ENCODE peak calls at places on chromosomes 11 and 22, in five cellular contexts. Z is BE2C, N is lower lobe of right lung, O is neuronal stem cell, D is MM.1S. R is an unnamed sample. For H3K27me3, the result is how much of the 10 kb centered on the place peaks cover.

GRCh38 chr11:48141475-48142100 is 75.0 kb upstream of the OR4B1 start:
- DNase-seq in Z (no peak), N (no peak), O (no peak), D (no peak), R (no peak)

GRCh38 chr11:62602141-62603071 is 741 bp upstream of the MTA2 start:
- DNase-seq in Z (no peak), N (peak), O (no peak), D (no peak), R (peak)

GRCh38 chr11:74341926-74342325 is 30.5 kb upstream of the P4HA3 start:
- DNase-seq in Z (no peak), N (no peak), O (no peak), D (no peak), R (no peak)

GRCh38 chr11:9732453-9732852 is 68.6 kb downstream of the SWAP70 start:
- DNase-seq in Z (no peak), N (no peak), O (no peak), D (no peak), R (no peak)

GRCh38 chr11:36374726-36375125 is 78.6 kb downstream of the PRR5L start:
- DNase-seq in Z (no peak), N (no peak), O (no peak), D (no peak), R (no peak)

GRCh38 chr11:60307507-60308195 is 19.4 kb upstream of the MS4A6E start:
- DNase-seq in Z (no peak), N (no peak), O (no peak), D (no peak), R (no peak)

GRCh38 chr11:113979427-113979826 is 4.5 kb downstream of the HTR3A start:
- DNase-seq in Z (no peak), N (no peak), O (no peak), D (no peak), R (no peak)

GRCh38 chr11:104151404-104152204 is 12.3 kb downstream of the PDGFD start:
- DNase-seq in Z (no peak), N (no peak), O (no peak), D (peak), R (no peak)

GRCh38 chr11:60206616-60207015 is 23.7 kb upstream of the MS4A6A start:
- DNase-seq in Z (no peak), N (no peak), O (no peak), D (no peak), R (no peak)

GRCh38 chr11:96147913-96148312 is 195.1 kb downstream of the MAML2 start:
- DNase-seq in Z (no peak), N (no peak), O (no peak), D (no peak), R (no peak)

GRCh38 chr11:71266114-71266833 is 13.9 kb upstream of the SHANK2 start:
- DNase-seq in Z (no peak), N (peak), O (no peak), D (no peak), R (no peak)

GRCh38 chr22:19596680-19597398 is 72.6 kb upstream of the CLDN5 start:
- DNase-seq in Z (no peak), N (no peak), O (no peak), D (no peak), R (no peak)

GRCh38 chr11:94755494-94755893 is 12.7 kb upstream of the AMOTL1 start:
- DNase-seq in Z (no peak), N (no peak), O (no peak), D (no peak), R (no peak)

GRCh38 chr11:35796542-35796941 is 134.0 kb downstream of the TRIM44 start:
- DNase-seq in Z (no peak), N (no peak), O (no peak), D (no peak), R (no peak)

GRCh38 chr11:72673943-72674828 is at the start of gene PDE2A:
- DNase-seq in Z (peak), N (no peak), O (no peak), D (no peak), R (no peak)

GRCh38 chr22:44821741-44822425 is 69.5 kb downstream of the ARHGAP8 start:
- DNase-seq in Z (no peak), N (no peak), O (no peak), D (no peak), R (no peak)

GRCh38 chr11:67006029-67006884 is 16.7 kb upstream of the SYT12 start:
- DNase-seq in Z (peak), N (no peak), O (no peak), D (peak), R (no peak)

GRCh38 chr11:57357310-57357709 is 19.2 kb downstream of the P2RX3 start:
- DNase-seq in Z (no peak), N (no peak), O (no peak), D (no peak), R (no peak)

GRCh38 chr11:81005595-81005994 is 1564.8 kb upstream of the TENM4 start:
- DNase-seq in Z (no peak), N (no peak), O (no peak), D (no peak), R (no peak)

GRCh38 chr22:22593250-22593649 is 34.2 kb upstream of the PRAME start:
- DNase-seq in Z (no peak), N (no peak), O (no peak), D (no peak), R (no peak)

GRCh38 chr22:22591348-22592299 is 32.6 kb upstream of the PRAME start:
- DNase-seq in Z (no peak), N (no peak), O (no peak), D (no peak), R (no peak)

GRCh38 chr22:22588485-22589164 is 29.6 kb upstream of the PRAME start:
- DNase-seq in Z (no peak), N (no peak), O (no peak), D (no peak), R (no peak)

GRCh38 chr22:22587577-22588188 is 28.6 kb upstream of the PRAME start:
- DNase-seq in Z (no peak), N (no peak), O (no peak), D (no peak), R (no peak)

GRCh38 chr22:22590136-22590891 is 31.2 kb upstream of the PRAME start:
- DNase-seq in Z (no peak), N (no peak), O (no peak), D (no peak), R (no peak)
- H3K27me3 ChIP-seq in Z (under half), N (under half), O (under half), D (under half), R (under half)

GRCh38 chr11:119521551-119521950 is 98.6 kb upstream of the THY1 start:
- DNase-seq in Z (no peak), N (no peak), O (no peak), D (no peak), R (no peak)
- H3K27me3 ChIP-seq in Z (under half), N (under half), O (under half), D (half or more), R (under half)

GRCh38 chr22:22322792-22323191 is 78.2 kb downstream of the VPREB1 start:
- DNase-seq in Z (no peak), N (no peak), O (no peak), D (no peak), R (no peak)
- H3K27me3 ChIP-seq in Z (under half), N (under half), O (under half), D (under half), R (under half)

GRCh38 chr22:45965565-45965962 is 11.4 kb downstream of the WNT7B start:
- DNase-seq in Z (no peak), N (no peak), O (no peak), D (no peak), R (no peak)

GRCh38 chr22:45966320-45966891 is 10.6 kb downstream of the WNT7B start:
- DNase-seq in Z (peak), N (no peak), O (no peak), D (peak), R (no peak)

GRCh38 chr22:45968003-45968650 is 8.8 kb downstream of the WNT7B start:
- DNase-seq in Z (no peak), N (no peak), O (no peak), D (no peak), R (no peak)

GRCh38 chr22:45964926-45965564 is 11.9 kb downstream of the WNT7B start:
- DNase-seq in Z (no peak), N (no peak), O (no peak), D (no peak), R (no peak)

GRCh38 chr22:45966892-45967365 is 10.0 kb downstream of the WNT7B start:
- DNase-seq in Z (no peak), N (no peak), O (no peak), D (no peak), R (no peak)
- H3K27me3 ChIP-seq in Z (under half), N (under half), O (under half), D (half or more), R (under half)

GRCh38 chr11:20775331-20775730 is 105.9 kb downstream of the NELL1 start:
- DNase-seq in Z (no peak), N (no peak), O (no peak), D (no peak), R (no peak)
- H3K27me3 ChIP-seq in Z (under half), N (under half), O (under half), D (under half), R (under half)